ENCODE peak calls at places on chromosome 3, in ten cellular contexts. W, A, U, C, G, K, T, S, J and B are unnamed samples.

GRCh38 chr3:158731938-158732855 is at the start of gene RARRES1:
- DNase-seq in A (no peak), K (no peak), C (peak), J (peak), U (no peak), W (no peak), T (peak), G (peak), S (peak), B (peak)

GRCh38 chr3:114608293-114608692 is 314.5 kb downstream of the TIGIT start:
- DNase-seq in C (no peak), G (no peak), U (peak), W (no peak), A (no peak), S (peak), T (no peak), J (no peak), K (no peak), B (peak)

GRCh38 chr3:37029516-37030163 is 36.3 kb downstream of the MLH1 start:
- DNase-seq in S (no peak), K (no peak), C (no peak), A (no peak), U (no peak), T (no peak), J (no peak), G (no peak), W (no peak), B (no peak)

GRCh38 chr3:40939113-40940070 is 259.9 kb upstream of the CTNNB1 start:
- DNase-seq in K (no peak), U (no peak), J (no peak), W (no peak), S (no peak), G (no peak), A (no peak), C (peak), T (no peak), B (no peak)

GRCh38 chr3:168094877-168095610 is 680 bp downstream of the GOLIM4 start:
- DNase-seq in C (peak), W (peak), K (peak), U (peak), G (peak), J (peak), S (peak), A (peak), T (peak), B (peak)

GRCh38 chr3:4417449-4417848 is 49.6 kb downstream of the SUMF1 start:
- DNase-seq in W (no peak), J (no peak), G (no peak), S (peak), K (no peak), U (no peak), C (no peak), T (no peak), A (no peak), B (peak)

GRCh38 chr3:104273046-104273649 is 1093.6 kb upstream of the ALCAM start:
- DNase-seq in J (peak), A (peak), C (no peak), U (peak), G (no peak), S (peak), T (no peak), W (no peak), K (no peak), B (peak)

GRCh38 chr3:31903686-31904431 is 77.2 kb downstream of the OSBPL10 start:
- DNase-seq in T (no peak), K (no peak), U (no peak), S (no peak), A (no peak), W (no peak), J (no peak), C (no peak), G (no peak), B (no peak)

GRCh38 chr3:31980530-31981205 is 394 bp downstream of the OSBPL10 start:
- DNase-seq in T (peak), A (peak), C (peak), J (peak), G (peak), K (no peak), U (no peak), W (peak), S (no peak), B (peak)

DNA sequence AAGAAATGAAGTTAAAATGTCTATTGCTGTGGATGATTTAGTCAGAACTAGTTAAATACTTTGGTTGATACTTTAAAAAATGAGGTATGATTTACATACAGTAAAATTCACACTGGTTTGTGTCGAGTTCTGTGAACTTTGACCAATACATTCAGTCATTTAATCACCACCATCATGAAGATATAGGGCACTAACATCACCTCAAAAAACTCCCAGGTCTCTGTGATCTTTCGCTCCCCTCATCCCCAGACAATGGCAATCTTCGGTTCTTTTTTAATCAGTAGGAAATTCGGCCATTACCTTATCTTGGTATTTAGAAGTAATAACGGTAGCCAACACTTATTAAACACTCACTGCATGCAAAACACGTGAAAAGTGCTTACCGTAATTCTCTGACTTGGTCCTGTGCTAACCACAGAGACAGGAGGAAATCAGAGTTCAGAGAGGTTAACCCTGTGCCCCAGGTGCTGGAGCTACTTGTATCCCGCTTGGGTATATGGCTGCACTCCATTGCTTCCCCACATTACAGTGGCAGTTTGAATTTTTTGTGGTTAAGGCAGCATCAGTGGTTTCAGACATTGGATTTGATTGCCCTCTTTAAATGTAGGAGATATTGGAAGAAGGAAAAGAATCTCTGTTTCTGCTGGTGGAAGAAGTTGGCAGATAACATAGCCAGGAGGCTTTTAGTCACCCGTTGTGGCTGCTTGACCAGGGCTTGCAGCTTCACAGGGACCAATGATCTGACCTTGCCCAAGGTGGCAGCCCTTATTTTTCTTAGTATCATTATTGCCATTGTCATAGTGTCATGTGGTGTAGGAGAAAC is 4.2 kb downstream of the PLCL2 start:
- DNase-seq in J (no peak), T (no peak), W (no peak), K (peak), C (no peak), S (no peak), G (no peak), U (no peak), A (no peak), B (no peak)
- H3K4me3 ChIP-seq in J (no peak), T (peak), W (no peak), K (peak), C (peak), S (no peak), G (peak), U (no peak), A (no peak), B (no peak)

GRCh38 chr3:115834068-115834467 is 210.8 kb downstream of the GAP43 start:
- DNase-seq in S (peak), W (no peak), U (peak), K (no peak), J (no peak), C (no peak), G (no peak), A (no peak), T (no peak), B (peak)

GRCh38 chr3:115833074-115833473 is 209.8 kb downstream of the GAP43 start:
- DNase-seq in W (no peak), K (no peak), J (no peak), A (no peak), U (no peak), T (no peak), G (no peak), C (no peak), S (peak), B (peak)

GRCh38 chr3:115830764-115831395 is 207.6 kb downstream of the GAP43 start:
- DNase-seq in G (no peak), U (no peak), J (no peak), T (no peak), A (no peak), W (no peak), K (no peak), C (no peak), S (no peak), B (no peak)

GRCh38 chr3:115831864-115832263 is 208.6 kb downstream of the GAP43 start:
- DNase-seq in U (no peak), C (no peak), K (no peak), T (no peak), G (no peak), J (no peak), W (no peak), A (no peak), S (no peak), B (no peak)

DNA sequence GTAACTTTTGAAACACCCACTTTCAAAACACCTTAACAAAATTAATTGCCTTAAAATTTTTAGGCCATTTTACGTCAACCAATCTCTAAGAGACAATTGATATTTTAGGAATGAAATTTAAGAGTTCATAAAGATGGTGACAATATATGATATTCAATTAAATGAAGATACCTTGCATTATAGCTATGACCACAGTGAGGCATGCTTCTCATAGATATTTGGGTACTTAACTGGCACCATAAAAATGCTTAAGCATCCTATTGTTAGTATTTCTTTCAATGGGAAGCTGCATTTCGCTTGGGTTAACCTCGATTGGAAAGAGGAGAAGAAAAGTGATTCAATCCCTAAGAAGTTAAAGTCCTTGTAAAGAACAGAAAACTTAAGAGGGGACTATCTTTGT is 209.0 kb downstream of the GAP43 start:
- DNase-seq in W (no peak), U (no peak), K (no peak), T (no peak), S (no peak), C (no peak), J (no peak), G (no peak), A (no peak), B (no peak)
- TF ChIP-seq CTCF in W (no peak), U (no peak), K (no peak), T (no peak), S (no peak), C (no peak), J (no peak), G (no peak), A (no peak), B (no peak)

DNA sequence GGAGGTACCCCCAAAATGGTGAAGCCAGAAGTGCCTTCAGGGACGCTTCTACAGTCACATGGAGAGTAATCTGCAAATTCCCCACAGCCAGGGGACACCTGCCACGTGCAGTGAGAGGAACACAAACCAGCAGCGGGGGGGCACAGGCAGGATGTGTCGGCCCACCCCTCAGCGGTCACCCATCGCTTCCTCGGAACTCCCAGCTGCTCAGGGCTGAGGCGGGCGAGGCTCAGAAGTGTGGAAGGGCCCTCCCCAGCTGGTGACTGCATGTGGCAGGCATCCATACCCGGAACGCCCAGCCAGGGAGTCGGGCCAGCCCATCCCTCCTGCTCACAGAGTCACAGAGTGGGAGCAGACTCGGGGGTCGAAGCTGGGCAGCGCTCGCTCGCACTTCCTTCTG is 63.7 kb downstream of the SLC12A8 start:
- DNase-seq in A (no peak), K (no peak), S (peak), W (no peak), J (no peak), T (no peak), G (no peak), C (peak), U (no peak), B (no peak)
- H3K4me3 ChIP-seq in A (no peak), K (no peak), S (no peak), W (no peak), J (no peak), T (no peak), G (no peak), C (no peak), U (no peak), B (no peak)

GRCh38 chr3:12486916-12487315 is 2.6 kb downstream of the TSEN2 start:
- DNase-seq in C (no peak), T (no peak), S (no peak), J (no peak), K (no peak), U (no peak), G (no peak), A (no peak), W (peak), B (no peak)

GRCh38 chr3:12486001-12486400 is 1.7 kb downstream of the TSEN2 start:
- DNase-seq in J (no peak), A (no peak), S (no peak), U (no peak), W (no peak), T (no peak), K (no peak), C (no peak), G (no peak), B (no peak)

GRCh38 chr3:12484983-12485327 is 675 bp downstream of the TSEN2 start:
- DNase-seq in K (no peak), T (no peak), U (no peak), G (no peak), S (no peak), A (no peak), W (no peak), C (no peak), J (peak), B (peak)

GRCh38 chr3:12490547-12490946 is 6.3 kb downstream of the TSEN2 start:
- DNase-seq in A (no peak), T (no peak), U (no peak), S (peak), W (no peak), C (no peak), K (no peak), J (no peak), G (no peak), B (no peak)

GRCh38 chr3:12489832-12490231 is 5.6 kb downstream of the TSEN2 start:
- DNase-seq in T (no peak), A (no peak), J (peak), S (peak), C (no peak), G (no peak), U (no peak), K (no peak), W (no peak), B (peak)
- TF ChIP-seq CTCF in T (no peak), A (no peak), J (no peak), S (no peak), C (no peak), G (no peak), U (no peak), K (no peak), W (no peak), B (no peak)

DNA sequence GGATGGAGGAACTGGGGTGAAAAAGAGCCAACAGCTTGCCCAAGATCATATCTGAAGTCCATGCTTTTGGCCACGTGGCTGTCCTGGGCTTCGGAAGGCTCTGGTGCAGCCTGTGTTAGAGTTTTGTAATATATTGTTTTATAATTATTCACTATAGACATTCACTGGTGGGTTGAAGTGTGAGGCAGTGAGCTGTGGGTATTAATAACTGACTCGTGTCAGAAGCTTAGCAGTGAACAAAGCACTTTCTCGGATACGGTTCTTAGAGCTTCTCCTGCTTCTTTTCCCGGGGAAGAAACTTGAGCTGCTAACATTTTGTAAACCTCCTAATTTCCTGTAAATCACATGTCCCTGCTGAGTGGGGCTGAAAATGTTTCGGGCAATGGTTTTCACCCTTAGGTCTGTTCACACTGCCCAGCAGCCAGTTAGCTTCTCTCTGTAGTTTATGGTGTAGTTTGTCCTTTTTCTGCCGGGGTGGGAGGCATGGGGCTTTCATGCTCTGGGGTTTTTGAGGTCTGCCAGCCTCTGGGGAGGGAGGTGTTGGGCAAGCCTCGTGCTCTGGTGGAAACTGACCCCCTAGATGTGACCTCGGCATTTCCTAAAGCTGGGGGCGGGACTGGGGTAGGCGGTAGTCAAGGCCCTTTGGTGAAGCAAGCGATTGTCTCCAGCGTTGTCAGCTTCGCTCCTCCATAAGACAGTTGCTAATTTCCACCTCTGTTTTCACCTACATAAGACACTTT is 1.7 kb downstream of the MRAS start:
- DNase-seq in K (no peak), S (peak), T (no peak), U (no peak), W (no peak), C (no peak), G (no peak), A (no peak), J (no peak), B (peak)
- H3K4me3 ChIP-seq in K (no peak), S (peak), T (no peak), U (peak), W (no peak), C (peak), G (peak), A (no peak), J (peak), B (peak)